ENCODE peak calls at places on chromosome 1, in five cellular contexts. One of them, this sample, is unnamed.

GRCh38 chr1:86948212-86948611 is 33.8 kb downstream of the HS2ST1 start:
- DNase-seq in SK-N-SH: no peak
- DNase-seq in K562: no peak
- DNase-seq in HepG2: no peak
- DNase-seq in A549: no peak
- DNase-seq in this sample: peak

GRCh38 chr1:244414543-244414942 is 37.2 kb downstream of the ADSS2 start:
- DNase-seq in HepG2: no peak
- DNase-seq in K562: no peak
- DNase-seq in SK-N-SH: no peak
- DNase-seq in A549: no peak
- DNase-seq in this sample: peak

GRCh38 chr1:233006582-233006981 is 56.2 kb downstream of the NTPCR start:
- DNase-seq in A549: no peak
- DNase-seq in K562: no peak
- DNase-seq in HepG2: no peak
- DNase-seq in SK-N-SH: peak
- DNase-seq in this sample: peak

GRCh38 chr1:22653741-22654140 is 705 bp downstream of the C1QB start:
- DNase-seq in HepG2: no peak
- DNase-seq in A549: no peak
- DNase-seq in K562: no peak
- DNase-seq in SK-N-SH: no peak
- DNase-seq in this sample: no peak

GRCh38 chr1:50873458-50874187 is 86.4 kb downstream of the FAF1 start:
- DNase-seq in A549: peak
- DNase-seq in SK-N-SH: peak
- DNase-seq in K562: peak
- DNase-seq in HepG2: peak
- DNase-seq in this sample: peak

GRCh38 chr1:154847891-154848290 is 22.2 kb downstream of the KCNN3 start:
- DNase-seq in A549: no peak
- DNase-seq in SK-N-SH: peak
- DNase-seq in HepG2: no peak
- DNase-seq in K562: no peak
- DNase-seq in this sample: no peak

GRCh38 chr1:17581389-17582123 is 42.1 kb downstream of the ARHGEF10L start:
- DNase-seq in SK-N-SH: peak
- DNase-seq in K562: no peak
- DNase-seq in A549: no peak
- DNase-seq in HepG2: peak
- DNase-seq in this sample: no peak

GRCh38 chr1:239633432-239633831 is 247.1 kb downstream of the CHRM3 start:
- DNase-seq in K562: no peak
- DNase-seq in A549: no peak
- DNase-seq in SK-N-SH: no peak
- DNase-seq in HepG2: no peak
- DNase-seq in this sample: no peak

GRCh38 chr1:161226759-161227158 is 899 bp downstream of the TOMM40L start:
- DNase-seq in SK-N-SH: no peak
- DNase-seq in HepG2: no peak
- DNase-seq in K562: peak
- DNase-seq in A549: no peak
- DNase-seq in this sample: no peak

GRCh38 chr1:234825498-234826176 is 215.7 kb upstream of the IRF2BP2 start:
- DNase-seq in SK-N-SH: no peak
- DNase-seq in K562: no peak
- DNase-seq in HepG2: no peak
- DNase-seq in A549: no peak
- DNase-seq in this sample: no peak

GRCh38 chr1:3684031-3684430 is 31.7 kb downstream of the TP73 start:
- DNase-seq in A549: no peak
- DNase-seq in SK-N-SH: no peak
- DNase-seq in HepG2: no peak
- DNase-seq in K562: peak
- DNase-seq in this sample: no peak

GRCh38 chr1:235199441-235199840 is 38.4 kb upstream of the RBM34 start:
- DNase-seq in SK-N-SH: peak
- DNase-seq in HepG2: no peak
- DNase-seq in A549: peak
- DNase-seq in K562: no peak
- DNase-seq in this sample: peak

GRCh38 chr1:235278233-235278914 is 49.6 kb downstream of the ARID4B start:
- DNase-seq in A549: no peak
- DNase-seq in HepG2: no peak
- DNase-seq in K562: no peak
- DNase-seq in SK-N-SH: no peak
- DNase-seq in this sample: no peak

GRCh38 chr1:178382372-178382771 is 114.4 kb downstream of the CLEC20A start:
- DNase-seq in SK-N-SH: no peak
- DNase-seq in HepG2: no peak
- DNase-seq in A549: no peak
- DNase-seq in K562: no peak
- DNase-seq in this sample: no peak

GRCh38 chr1:209409786-209410185 is 173.7 kb upstream of the CAMK1G start:
- DNase-seq in K562: no peak
- DNase-seq in HepG2: no peak
- DNase-seq in SK-N-SH: no peak
- DNase-seq in A549: peak
- DNase-seq in this sample: peak

GRCh38 chr1:247118946-247119446 is 14.8 kb upstream of the ZNF669 start:
- DNase-seq in SK-N-SH: peak
- DNase-seq in K562: peak
- DNase-seq in A549: peak
- DNase-seq in HepG2: peak
- DNase-seq in this sample: no peak

GRCh38 chr1:247390996-247391395 is 25.0 kb upstream of the NLRP3 start:
- DNase-seq in SK-N-SH: no peak
- DNase-seq in HepG2: no peak
- DNase-seq in A549: no peak
- DNase-seq in K562: no peak
- DNase-seq in this sample: no peak

GRCh38 chr1:9345922-9346321 is 53.2 kb downstream of the SPSB1 start:
- DNase-seq in A549: no peak
- DNase-seq in HepG2: peak
- DNase-seq in K562: no peak
- DNase-seq in SK-N-SH: peak
- DNase-seq in this sample: no peak

GRCh38 chr1:9344426-9345200 is 51.9 kb downstream of the SPSB1 start:
- DNase-seq in K562: no peak
- DNase-seq in HepG2: no peak
- DNase-seq in SK-N-SH: no peak
- DNase-seq in A549: no peak
- DNase-seq in this sample: no peak

GRCh38 chr1:9343269-9343668 is 50.6 kb downstream of the SPSB1 start:
- DNase-seq in A549: no peak
- DNase-seq in SK-N-SH: no peak
- DNase-seq in K562: no peak
- DNase-seq in HepG2: no peak
- DNase-seq in this sample: no peak

GRCh38 chr1:9346566-9346965 is 53.9 kb downstream of the SPSB1 start:
- DNase-seq in A549: no peak
- DNase-seq in K562: no peak
- DNase-seq in SK-N-SH: no peak
- DNase-seq in HepG2: no peak
- DNase-seq in this sample: no peak

GRCh38 chr1:9345471-9345870 is 52.8 kb downstream of the SPSB1 start:
- DNase-seq in K562: no peak
- DNase-seq in HepG2: no peak
- DNase-seq in A549: no peak
- DNase-seq in SK-N-SH: no peak
- DNase-seq in this sample: no peak
- TF ChIP-seq RFX5 in K562: no peak
- TF ChIP-seq RFX5 in HepG2: no peak
- TF ChIP-seq RFX5 in A549: no peak
- TF ChIP-seq RFX5 in SK-N-SH: no peak
- TF ChIP-seq RFX5 in this sample: no peak

DNA sequence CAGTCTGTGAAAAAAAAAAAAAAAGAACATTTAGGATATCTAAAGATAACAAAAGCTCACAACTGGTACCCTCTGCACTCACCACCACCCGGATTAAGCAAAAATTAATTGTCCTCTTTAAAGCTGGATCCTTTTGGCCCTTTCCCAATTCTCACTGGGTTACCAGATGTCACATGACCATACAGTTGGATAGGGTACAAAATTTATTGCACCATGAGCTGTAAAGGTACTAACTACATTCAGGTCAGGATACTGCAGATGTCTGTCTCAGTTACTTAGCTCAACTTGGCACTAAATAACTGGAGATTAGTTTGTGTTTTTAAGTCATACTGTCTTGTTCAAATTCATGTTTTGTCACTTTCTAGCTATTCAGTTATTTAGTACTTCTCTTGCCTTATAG is 96.3 kb downstream of the GPATCH2 start:
- DNase-seq in HepG2: no peak
- DNase-seq in A549: no peak
- DNase-seq in SK-N-SH: no peak
- DNase-seq in K562: no peak
- DNase-seq in this sample: no peak
- TF ChIP-seq RFX5 in HepG2: no peak
- TF ChIP-seq RFX5 in A549: no peak
- TF ChIP-seq RFX5 in SK-N-SH: no peak
- TF ChIP-seq RFX5 in K562: no peak
- TF ChIP-seq RFX5 in this sample: no peak

GRCh38 chr1:45769261-45769932 is 18.9 kb upstream of the IPP start:
- DNase-seq in A549: no peak
- DNase-seq in SK-N-SH: no peak
- DNase-seq in HepG2: no peak
- DNase-seq in K562: peak
- DNase-seq in this sample: peak
- TF ChIP-seq RFX5 in A549: no peak
- TF ChIP-seq RFX5 in SK-N-SH: no peak
- TF ChIP-seq RFX5 in HepG2: no peak
- TF ChIP-seq RFX5 in K562: no peak
- TF ChIP-seq RFX5 in this sample: no peak

DNA sequence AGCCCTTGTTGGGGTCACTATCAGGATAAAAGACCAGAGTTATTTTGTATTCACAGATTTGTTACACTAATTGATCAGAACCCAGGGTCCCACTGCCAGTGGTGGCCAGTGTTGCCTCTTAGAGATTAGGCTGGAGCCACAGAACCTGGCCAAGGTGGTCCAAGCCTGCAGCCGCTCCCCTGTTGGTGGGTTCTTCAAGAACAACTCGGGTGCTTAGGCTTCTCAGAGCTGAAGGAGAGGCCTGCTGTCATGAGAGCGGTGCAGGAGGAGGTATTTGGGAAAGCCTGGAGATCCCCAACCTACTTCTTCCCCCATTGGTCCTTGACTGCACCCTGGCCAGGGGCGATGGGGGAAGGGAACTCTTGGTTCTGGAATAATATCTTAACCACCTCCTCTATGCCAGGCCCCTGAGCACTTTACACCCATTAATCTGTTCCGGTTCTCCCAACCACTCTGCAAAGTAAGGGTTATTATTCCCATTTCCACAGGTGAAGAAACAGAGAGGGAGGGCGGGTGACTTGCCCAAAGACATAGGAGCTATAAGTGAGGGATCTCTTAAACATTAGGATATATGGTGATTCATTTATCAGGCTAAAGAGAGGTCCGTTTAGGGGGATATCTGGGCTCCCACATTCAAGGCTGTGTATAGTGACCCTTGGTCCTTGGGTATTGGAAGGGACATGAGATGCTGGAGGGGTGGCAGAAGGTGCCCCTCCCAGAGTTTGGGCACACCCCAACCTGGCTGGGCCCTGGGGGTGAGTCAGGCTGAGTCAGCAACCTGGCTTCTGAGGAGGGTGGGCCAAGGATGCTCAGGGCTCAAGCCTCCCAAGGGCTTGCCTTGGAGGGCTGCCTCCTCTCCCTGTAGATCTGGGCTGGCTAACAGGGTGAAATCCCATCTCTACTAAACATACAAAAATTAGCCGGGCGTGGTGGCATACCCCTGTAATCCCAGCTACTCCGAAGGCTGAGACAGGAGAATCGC is 5.1 kb downstream of the TRNP1 start:
- DNase-seq in SK-N-SH: no peak
- DNase-seq in HepG2: no peak
- DNase-seq in K562: no peak
- DNase-seq in A549: no peak
- DNase-seq in this sample: peak
- TF ChIP-seq RFX5 in SK-N-SH: no peak
- TF ChIP-seq RFX5 in HepG2: no peak
- TF ChIP-seq RFX5 in K562: no peak
- TF ChIP-seq RFX5 in A549: no peak
- TF ChIP-seq RFX5 in this sample: no peak

DNA sequence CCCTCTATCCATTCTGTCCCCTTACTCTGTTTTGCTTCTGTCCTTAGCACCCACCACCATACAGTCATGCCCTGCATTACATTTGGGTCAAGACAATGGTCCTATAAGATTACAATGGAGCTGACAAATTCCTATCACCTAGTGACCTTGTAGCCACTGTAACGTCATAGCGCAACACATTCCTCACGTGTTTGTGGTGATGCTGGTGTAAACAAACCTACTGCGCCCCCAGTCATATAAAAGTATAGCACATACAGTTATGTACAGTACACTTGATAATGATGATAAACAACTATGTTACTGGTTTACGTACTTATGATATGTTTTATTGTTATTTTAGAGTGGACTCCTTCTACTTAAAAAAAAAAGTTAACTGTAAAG is 4.2 kb upstream of the CITED4 start:
- DNase-seq in HepG2: peak
- DNase-seq in A549: no peak
- DNase-seq in SK-N-SH: no peak
- DNase-seq in K562: no peak
- DNase-seq in this sample: peak
- TF ChIP-seq RFX5 in HepG2: no peak
- TF ChIP-seq RFX5 in A549: no peak
- TF ChIP-seq RFX5 in SK-N-SH: no peak
- TF ChIP-seq RFX5 in K562: no peak
- TF ChIP-seq RFX5 in this sample: no peak

GRCh38 chr1:94098585-94099111 is 22.3 kb downstream of the ABCA4 start:
- DNase-seq in HepG2: no peak
- DNase-seq in K562: no peak
- DNase-seq in SK-N-SH: no peak
- DNase-seq in A549: no peak
- DNase-seq in this sample: no peak
- TF ChIP-seq RFX5 in HepG2: no peak
- TF ChIP-seq RFX5 in K562: no peak
- TF ChIP-seq RFX5 in SK-N-SH: no peak
- TF ChIP-seq RFX5 in A549: no peak
- TF ChIP-seq RFX5 in this sample: no peak

DNA sequence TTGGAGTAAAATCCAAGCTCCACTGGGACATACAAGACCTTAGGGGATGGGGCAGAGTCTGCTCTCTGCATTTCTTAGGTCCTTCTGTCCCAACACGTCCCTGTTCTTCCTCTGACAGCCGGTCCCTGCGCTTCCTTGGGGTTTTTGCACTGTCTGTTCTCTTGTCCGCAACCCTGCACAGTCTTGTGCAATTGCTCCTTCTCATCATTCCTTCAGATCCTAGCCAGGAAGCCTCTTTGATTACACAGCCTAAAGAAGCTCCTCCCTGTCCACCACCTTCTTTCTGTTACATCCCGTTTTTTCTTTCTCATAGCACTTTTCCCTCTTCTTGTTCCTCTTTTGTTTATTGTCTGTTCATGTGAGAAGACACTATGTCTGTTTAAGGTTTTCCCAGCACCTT is 19.9 kb downstream of the ACOT11 start:
- DNase-seq in A549: no peak
- DNase-seq in HepG2: no peak
- DNase-seq in SK-N-SH: no peak
- DNase-seq in K562: no peak
- DNase-seq in this sample: peak
- TF ChIP-seq RFX5 in A549: no peak
- TF ChIP-seq RFX5 in HepG2: no peak
- TF ChIP-seq RFX5 in SK-N-SH: no peak
- TF ChIP-seq RFX5 in K562: no peak
- TF ChIP-seq RFX5 in this sample: no peak

This sample was measured in IMR-90.